ENCODE peak calls at places on chromosomes 11 and 22, in nine cellular contexts. U, O, H, A, G, L, T, M and W are unnamed samples. For H3K4me1, the result is how much of the 10 kb centered on the place peaks cover.

GRCh38 chr11:72779495-72780128 is 14.2 kb downstream of the STARD10 start:
- DNase-seq in U (no peak), O (no peak), H (no peak), A (no peak), G (no peak), L (no peak), T (no peak), M (no peak), W (peak)

GRCh38 chr11:47552086-47552580 is 799 bp downstream of the CELF1 start:
- DNase-seq in U (peak), O (peak), H (peak), A (no peak), G (peak), L (no peak), T (no peak), M (peak), W (peak)

GRCh38 chr22:37019309-37020191 is at the start of the genes MPST and TST:
- DNase-seq in U (peak), O (peak), H (peak), A (no peak), G (peak), L (no peak), T (peak), M (peak), W (peak)

GRCh38 chr11:114154271-114155047 is 94.9 kb downstream of the ZBTB16 start:
- DNase-seq in U (peak), O (no peak), H (no peak), A (no peak), G (no peak), L (no peak), T (no peak), M (no peak), W (no peak)

GRCh38 chr11:130426223-130427048 is 2.0 kb downstream of the ADAMTS8 start:
- DNase-seq in U (no peak), O (no peak), H (no peak), A (no peak), G (no peak), L (no peak), T (no peak), M (no peak), W (peak)

GRCh38 chr11:3091846-3092602 is 34.8 kb upstream of the CARS1 start:
- DNase-seq in U (peak), O (peak), H (peak), A (peak), G (peak), L (peak), T (peak), M (peak), W (peak)

GRCh38 chr11:106989056-106989455 is 29.2 kb downstream of the GUCY1A2 start:
- DNase-seq in U (peak), O (no peak), H (no peak), A (no peak), G (no peak), L (no peak), T (no peak), M (no peak), W (no peak)

GRCh38 chr11:74726547-74727182 is 4.6 kb downstream of the CHRDL2 start:
- DNase-seq in U (peak), O (peak), H (peak), A (peak), G (peak), L (peak), T (peak), M (peak), W (peak)

GRCh38 chr11:117946196-117946841 is 17.1 kb upstream of the TMPRSS13 start:
- DNase-seq in U (no peak), O (no peak), H (no peak), A (no peak), G (no peak), L (no peak), T (no peak), M (peak), W (no peak)

GRCh38 chr22:37999640-38000272 is 15.4 kb upstream of the SOX10 start:
- DNase-seq in U (peak), O (no peak), H (peak), A (no peak), G (no peak), L (no peak), T (no peak), M (no peak), W (no peak)

GRCh38 chr22:24417200-24417599 is 10.2 kb upstream of the ADORA2A start:
- DNase-seq in U (no peak), O (no peak), H (no peak), A (no peak), G (no peak), L (no peak), T (no peak), M (no peak), W (no peak)

GRCh38 chr11:123531325-123531724 is 101.3 kb downstream of the GRAMD1B start:
- DNase-seq in U (no peak), O (no peak), H (no peak), A (no peak), G (no peak), L (no peak), T (no peak), M (no peak), W (no peak)
- H3K4me1 ChIP-seq in U (under half), O (under half), H (under half), A (under half), G (under half), L (under half), T (under half), M (under half), W (under half)

GRCh38 chr11:70270877-70271634 is 566 bp downstream of the PPFIA1 start:
- DNase-seq in U (peak), O (peak), H (peak), A (no peak), G (peak), L (no peak), T (peak), M (peak), W (peak)

GRCh38 chr11:70265341-70265740 is 5.1 kb upstream of the PPFIA1 start:
- DNase-seq in U (no peak), O (no peak), H (no peak), A (no peak), G (no peak), L (no peak), T (no peak), M (no peak), W (no peak)

GRCh38 chr11:70268526-70268925 is 2.0 kb upstream of the PPFIA1 start:
- DNase-seq in U (no peak), O (no peak), H (no peak), A (no peak), G (no peak), L (no peak), T (no peak), M (no peak), W (no peak)

GRCh38 chr11:70270104-70270876 is at the start of gene PPFIA1:
- DNase-seq in U (peak), O (peak), H (peak), A (peak), G (peak), L (peak), T (peak), M (peak), W (peak)

DNA sequence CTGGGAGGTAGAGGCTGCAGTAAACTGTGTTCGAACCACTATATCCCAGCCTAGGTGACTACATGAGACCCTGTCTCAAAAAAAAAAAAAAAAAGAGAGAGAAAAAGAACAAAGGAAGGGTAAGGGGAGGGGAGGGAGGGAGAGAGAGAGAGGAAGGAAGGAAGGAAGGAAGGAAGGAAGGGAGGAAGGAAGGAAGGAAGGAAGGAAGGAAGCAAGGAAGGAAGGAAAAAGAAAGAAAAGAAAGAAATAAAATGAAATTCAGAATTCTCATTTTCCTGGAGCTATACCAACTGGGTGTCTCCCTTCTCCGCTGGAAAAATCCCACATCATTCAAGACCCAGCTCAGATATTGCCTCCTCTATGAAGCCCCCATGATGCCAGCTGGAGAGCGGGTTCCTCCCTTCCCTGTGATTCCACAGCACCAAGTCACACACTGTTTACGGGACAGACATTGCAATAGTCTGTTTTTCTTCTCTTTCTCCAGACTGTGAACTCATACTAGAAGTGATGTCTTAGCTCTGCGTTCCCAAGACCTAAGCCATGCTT is 3.0 kb upstream of the PPFIA1 start:
- DNase-seq in U (no peak), O (no peak), H (no peak), A (no peak), G (no peak), L (no peak), T (no peak), M (no peak), W (no peak)
- H3K4me1 ChIP-seq in U (under half), O (under half), H (under half), A (under half), G (under half), L (under half), T (under half), M (under half), W (under half)

DNA sequence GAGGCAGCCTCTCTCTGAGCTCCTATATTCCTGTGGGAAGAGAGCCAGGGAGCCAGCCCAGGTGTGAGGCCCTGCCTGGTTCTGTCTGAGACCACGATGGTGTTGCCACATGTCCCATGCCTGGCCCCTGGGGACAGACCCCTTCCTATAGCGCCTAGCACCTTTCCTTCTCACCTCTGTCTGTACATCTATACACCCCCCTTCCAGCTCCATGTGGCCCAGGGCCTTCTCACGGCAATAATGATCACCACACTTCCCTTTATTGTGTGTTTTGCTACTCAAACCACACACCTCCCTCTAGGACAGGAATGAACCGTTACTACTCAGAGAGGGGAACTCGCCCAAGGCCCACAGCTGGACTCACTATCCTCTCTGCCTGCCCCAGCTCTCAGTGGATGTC is 12.8 kb downstream of the CD82 start:
- DNase-seq in U (no peak), O (no peak), H (no peak), A (no peak), G (no peak), L (no peak), T (no peak), M (no peak), W (no peak)
- H3K4me1 ChIP-seq in U (under half), O (under half), H (half or more), A (under half), G (under half), L (under half), T (under half), M (under half), W (under half)

GRCh38 chr11:69005183-69005630 is 7.8 kb downstream of the MRGPRF start:
- DNase-seq in U (no peak), O (no peak), H (no peak), A (no peak), G (peak), L (peak), T (no peak), M (peak), W (peak)
- H3K4me1 ChIP-seq in U (under half), O (under half), H (under half), A (under half), G (under half), L (under half), T (under half), M (under half), W (under half)

DNA sequence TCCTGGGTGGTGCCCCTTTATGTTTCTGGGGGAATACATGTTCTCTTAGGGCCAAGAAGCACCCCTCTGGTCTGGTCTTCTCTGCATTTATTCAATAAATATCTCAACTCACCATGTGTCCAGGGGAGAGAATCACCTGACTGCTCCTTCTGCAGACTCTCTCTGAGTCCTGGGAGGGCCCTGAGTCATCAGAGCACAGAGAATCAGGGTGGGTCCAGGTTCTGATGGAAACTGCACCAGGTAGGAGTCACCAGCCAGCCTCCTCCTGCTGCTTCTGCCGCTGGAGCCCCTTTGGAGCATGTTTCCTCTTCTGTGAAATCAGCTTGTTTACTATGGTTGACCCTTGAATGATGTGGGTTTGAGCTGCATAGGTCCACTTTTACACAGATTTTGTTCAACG is 107.7 kb upstream of the PLET1 start:
- DNase-seq in U (no peak), O (no peak), H (no peak), A (no peak), G (no peak), L (no peak), T (no peak), M (no peak), W (no peak)
- H3K4me1 ChIP-seq in U (under half), O (under half), H (under half), A (under half), G (under half), L (under half), T (under half), M (under half), W (under half)

DNA sequence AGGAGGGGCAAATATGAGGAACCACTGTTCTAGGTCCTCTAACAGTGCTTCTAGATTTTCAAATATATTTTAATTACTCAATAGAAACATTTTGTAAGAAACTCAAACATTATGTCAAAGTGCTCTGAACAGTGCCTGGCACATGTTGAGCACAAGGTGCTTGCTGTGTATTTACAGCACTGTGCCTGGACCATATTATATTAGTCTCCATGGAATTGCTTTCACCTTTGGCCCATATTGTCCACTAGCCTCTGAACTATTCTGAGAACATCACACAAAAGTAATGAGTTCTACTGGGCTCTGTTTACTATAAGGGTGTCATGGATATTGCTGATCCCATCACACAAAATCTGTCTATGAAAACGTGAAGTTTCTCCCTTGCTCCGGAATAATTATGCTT is 76.7 kb downstream of the PPFIBP2 start:
- DNase-seq in U (no peak), O (no peak), H (no peak), A (no peak), G (no peak), L (no peak), T (no peak), M (no peak), W (no peak)
- H3K4me1 ChIP-seq in U (under half), O (under half), H (under half), A (under half), G (under half), L (under half), T (under half), M (under half), W (under half)

DNA sequence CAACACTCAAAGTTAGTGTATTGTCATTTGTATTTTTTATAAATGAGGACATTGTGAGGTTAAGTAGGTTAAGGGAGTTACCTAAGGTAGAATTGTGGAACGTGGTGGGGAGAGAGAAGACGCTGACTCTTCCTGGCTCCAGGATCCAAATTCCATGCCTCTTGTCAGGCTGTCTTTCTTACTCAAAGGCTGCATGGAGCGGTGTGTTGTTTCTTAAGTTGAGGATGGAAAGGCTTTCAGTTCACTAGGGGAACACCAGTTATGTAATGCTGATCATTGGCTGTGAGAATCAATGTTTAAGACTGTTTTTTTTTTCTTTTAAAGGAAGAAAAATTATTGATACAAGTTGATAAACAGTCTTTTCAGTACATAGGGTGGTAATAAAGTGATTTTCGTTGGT is 2.9 kb downstream of the UBE2L3 start:
- DNase-seq in U (no peak), O (no peak), H (no peak), A (no peak), G (no peak), L (no peak), T (no peak), M (no peak), W (no peak)
- H3K4me1 ChIP-seq in U (under half), O (under half), H (half or more), A (under half), G (under half), L (under half), T (under half), M (under half), W (under half)

DNA sequence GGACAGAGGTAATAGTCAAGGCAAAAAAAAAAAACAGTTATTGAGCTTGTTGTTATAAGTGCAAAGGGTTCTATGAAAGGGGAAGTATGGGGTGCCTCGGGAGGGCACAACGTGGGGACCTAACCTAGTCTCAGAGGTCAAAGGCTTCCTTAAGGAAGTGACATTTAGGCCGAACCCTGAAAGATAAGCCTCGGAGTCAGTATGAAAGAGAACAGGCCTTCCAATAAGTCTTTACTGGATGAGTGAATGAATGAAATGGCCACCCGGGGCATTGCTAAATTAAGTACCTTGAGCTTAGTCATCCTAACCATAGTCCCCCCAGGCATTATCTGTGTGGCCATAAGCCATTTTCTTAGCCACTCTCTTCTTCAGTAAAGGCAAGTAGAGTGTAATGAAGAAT is 19.7 kb downstream of the FLI1 start:
- DNase-seq in U (no peak), O (no peak), H (no peak), A (no peak), G (no peak), L (no peak), T (no peak), M (no peak), W (no peak)
- H3K4me1 ChIP-seq in U (under half), O (under half), H (half or more), A (under half), G (under half), L (under half), T (under half), M (under half), W (under half)

GRCh38 chr11:1508491-1508891 is 21.9 kb upstream of the MOB2 start:
- DNase-seq in U (no peak), O (no peak), H (no peak), A (no peak), G (no peak), L (no peak), T (no peak), M (no peak), W (peak)
- H3K4me1 ChIP-seq in U (under half), O (under half), H (under half), A (under half), G (under half), L (under half), T (under half), M (under half), W (under half)

GRCh38 chr22:21589415-21589814 is 21.9 kb downstream of the UBE2L3 start:
- DNase-seq in U (no peak), O (no peak), H (no peak), A (no peak), G (no peak), L (no peak), T (no peak), M (no peak), W (no peak)

GRCh38 chr22:21585389-21585788 is 17.9 kb downstream of the UBE2L3 start:
- DNase-seq in U (no peak), O (no peak), H (no peak), A (no peak), G (no peak), L (no peak), T (no peak), M (no peak), W (no peak)

GRCh38 chr22:21591695-21592094 is 24.2 kb downstream of the UBE2L3 start:
- DNase-seq in U (no peak), O (no peak), H (no peak), A (no peak), G (peak), L (no peak), T (no peak), M (no peak), W (peak)

GRCh38 chr22:21590809-21591641 is 23.5 kb downstream of the UBE2L3 start:
- DNase-seq in U (no peak), O (no peak), H (no peak), A (no peak), G (no peak), L (no peak), T (no peak), M (no peak), W (no peak)

DNA sequence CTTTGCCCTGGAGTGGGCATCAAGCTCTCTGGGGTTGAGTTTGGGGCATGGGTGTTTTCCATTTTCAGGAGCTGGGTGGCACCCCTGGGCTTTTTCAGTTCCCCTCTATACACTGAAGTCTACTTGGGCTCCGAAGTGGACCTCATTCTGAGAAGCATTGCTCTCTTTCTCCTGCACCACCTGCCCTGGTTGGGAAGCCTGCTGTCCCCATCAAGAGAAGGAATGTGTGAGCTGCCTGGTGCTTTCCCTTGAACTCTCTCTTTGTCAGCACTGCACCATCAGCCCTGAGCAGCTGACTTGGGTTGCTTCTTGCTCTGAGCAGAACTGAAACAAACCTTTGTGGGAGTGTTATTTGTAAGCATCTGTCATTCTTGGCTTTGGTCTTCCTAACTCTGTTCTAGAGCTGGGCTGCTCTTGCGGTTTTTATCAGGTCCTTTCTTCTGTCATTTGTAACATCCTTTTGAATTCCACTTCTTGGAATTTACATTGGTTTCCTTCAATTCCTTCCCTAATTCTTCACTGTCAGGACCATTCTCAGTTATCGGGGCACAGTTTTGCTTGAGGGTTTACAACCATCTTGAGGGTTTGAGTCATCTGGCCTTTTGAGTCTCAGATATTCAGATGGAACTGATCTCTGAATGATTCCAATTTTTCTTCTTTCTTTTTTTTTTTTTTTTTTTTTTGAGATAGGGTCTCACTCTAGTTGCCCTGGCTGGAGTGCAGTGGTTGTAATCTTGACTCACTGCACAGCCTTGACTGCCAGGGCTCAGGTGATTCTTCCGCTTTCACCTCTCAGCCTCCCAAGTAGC is 20.5 kb downstream of the UBE2L3 start:
- DNase-seq in U (peak), O (no peak), H (no peak), A (no peak), G (no peak), L (no peak), T (no peak), M (no peak), W (no peak)
- H3K4me1 ChIP-seq in U (under half), O (under half), H (half or more), A (under half), G (under half), L (under half), T (under half), M (under half), W (under half)